ENCODE peak calls at places on chromosome 9, in seven cellular contexts. One of them, this sample, is unnamed.
A peak's percentile ranks its signal among the peaks of the same experiment; 100 is the strongest.

GRCh38 chr9:114691046-114691955 is 9.3 kb upstream of the TEX48 start:
- DNase-seq in AG08396: peak; percentile 80
- DNase-seq in ELR: peak; percentile 98
- DNase-seq in left ventricle myocardium inferior: no peak
- DNase-seq in mammary epithelial cell: peak; percentile 95
- DNase-seq in stromal cell of bone marrow: peak; percentile 72
- DNase-seq in NCI-H2029: no peak
- DNase-seq in this sample: no peak

GRCh38 chr9:114258866-114259799 is 63.8 kb upstream of the ORM1 start:
- DNase-seq in mammary epithelial cell: no peak
- DNase-seq in stromal cell of bone marrow: no peak
- DNase-seq in left ventricle myocardium inferior: no peak
- DNase-seq in NCI-H2029: no peak
- DNase-seq in ELR: no peak
- DNase-seq in AG08396: no peak
- DNase-seq in this sample: no peak

GRCh38 chr9:97560851-97561250 is 59.4 kb downstream of the TMOD1 start:
- DNase-seq in NCI-H2029: no peak
- DNase-seq in left ventricle myocardium inferior: no peak
- DNase-seq in stromal cell of bone marrow: no peak
- DNase-seq in ELR: no peak
- DNase-seq in mammary epithelial cell: no peak
- DNase-seq in AG08396: no peak
- DNase-seq in this sample: no peak

GRCh38 chr9:69758981-69759477 is 782 bp downstream of the PTAR1 start:
- DNase-seq in stromal cell of bone marrow: no peak
- DNase-seq in AG08396: no peak
- DNase-seq in mammary epithelial cell: no peak
- DNase-seq in NCI-H2029: no peak
- DNase-seq in ELR: no peak
- DNase-seq in left ventricle myocardium inferior: no peak
- DNase-seq in this sample: no peak

GRCh38 chr9:97365634-97366033 is 46.3 kb upstream of the TDRD7 start:
- DNase-seq in left ventricle myocardium inferior: no peak
- DNase-seq in stromal cell of bone marrow: no peak
- DNase-seq in NCI-H2029: no peak
- DNase-seq in AG08396: no peak
- DNase-seq in mammary epithelial cell: no peak
- DNase-seq in ELR: no peak
- DNase-seq in this sample: no peak

GRCh38 chr9:34084562-34084961 is 35.9 kb upstream of the UBAP2 start:
- DNase-seq in left ventricle myocardium inferior: peak; percentile 30
- DNase-seq in NCI-H2029: no peak
- DNase-seq in stromal cell of bone marrow: no peak
- DNase-seq in ELR: no peak
- DNase-seq in mammary epithelial cell: no peak
- DNase-seq in AG08396: peak; percentile 42
- DNase-seq in this sample: no peak

GRCh38 chr9:18361621-18362020 is 112.3 kb upstream of the ADAMTSL1 start:
- DNase-seq in left ventricle myocardium inferior: no peak
- DNase-seq in NCI-H2029: no peak
- DNase-seq in AG08396: no peak
- DNase-seq in ELR: no peak
- DNase-seq in stromal cell of bone marrow: no peak
- DNase-seq in mammary epithelial cell: no peak
- DNase-seq in this sample: no peak

GRCh38 chr9:82808478-82808877 is 254.5 kb downstream of the RASEF start:
- DNase-seq in AG08396: no peak
- DNase-seq in stromal cell of bone marrow: no peak
- DNase-seq in ELR: no peak
- DNase-seq in left ventricle myocardium inferior: no peak
- DNase-seq in NCI-H2029: no peak
- DNase-seq in mammary epithelial cell: no peak
- DNase-seq in this sample: no peak

GRCh38 chr9:133768859-133769510 is 30.8 kb upstream of the SARDH start:
- DNase-seq in left ventricle myocardium inferior: no peak
- DNase-seq in NCI-H2029: no peak
- DNase-seq in ELR: no peak
- DNase-seq in stromal cell of bone marrow: no peak
- DNase-seq in mammary epithelial cell: no peak
- DNase-seq in AG08396: no peak
- DNase-seq in this sample: no peak

GRCh38 chr9:134800791-134801339 is 79.7 kb upstream of the FCN2 start:
- DNase-seq in stromal cell of bone marrow: no peak
- DNase-seq in mammary epithelial cell: no peak
- DNase-seq in ELR: peak; percentile 22
- DNase-seq in NCI-H2029: no peak
- DNase-seq in AG08396: no peak
- DNase-seq in left ventricle myocardium inferior: peak; percentile 59
- DNase-seq in this sample: no peak

GRCh38 chr9:85741112-85741874 is 461 bp downstream of the AGTPBP1 start:
- DNase-seq in mammary epithelial cell: peak; percentile 32
- DNase-seq in NCI-H2029: peak; percentile 44
- DNase-seq in AG08396: no peak
- DNase-seq in ELR: peak; percentile 45
- DNase-seq in left ventricle myocardium inferior: no peak
- DNase-seq in stromal cell of bone marrow: peak; percentile 6
- DNase-seq in this sample: peak; percentile 76

GRCh38 chr9:88706193-88707112 is 171.5 kb downstream of the NXNL2 start:
- DNase-seq in NCI-H2029: peak; percentile 46
- DNase-seq in left ventricle myocardium inferior: no peak
- DNase-seq in stromal cell of bone marrow: no peak
- DNase-seq in AG08396: no peak
- DNase-seq in ELR: no peak
- DNase-seq in mammary epithelial cell: no peak
- DNase-seq in this sample: no peak

GRCh38 chr9:123070210-123070609 is 36.7 kb downstream of the GPR21 start:
- DNase-seq in ELR: no peak
- DNase-seq in AG08396: no peak
- DNase-seq in left ventricle myocardium inferior: no peak
- DNase-seq in mammary epithelial cell: no peak
- DNase-seq in stromal cell of bone marrow: no peak
- DNase-seq in NCI-H2029: no peak
- DNase-seq in this sample: no peak

GRCh38 chr9:136155576-136155975 is 36.9 kb upstream of the TMEM250 start:
- DNase-seq in ELR: no peak
- DNase-seq in mammary epithelial cell: no peak
- DNase-seq in NCI-H2029: no peak
- DNase-seq in AG08396: no peak
- DNase-seq in left ventricle myocardium inferior: no peak
- DNase-seq in stromal cell of bone marrow: no peak
- DNase-seq in this sample: no peak

This sample was measured in naive B cell.